ENCODE peak calls at places on chromosomes 11 and 22, in ten cellular contexts. One of them, this sample, is unnamed.

GRCh38 chr11:120335596-120335927 is 651 bp upstream of the ARHGEF12 start:
- DNase-seq in ACHN: no peak
- DNase-seq in cardiac septum: no peak
- DNase-seq in GM03348: no peak
- DNase-seq in NCI-H2107: no peak
- DNase-seq in fibroblast of mammary gland: no peak
- DNase-seq in upper lobe of right lung: no peak
- DNase-seq in GM23338: peak; percentile 57
- DNase-seq in Jurkat, Clone E6-1: no peak
- DNase-seq in HS-5: no peak
- DNase-seq in this sample: peak; percentile 69

GRCh38 chr11:61957028-61957770 is 7.0 kb downstream of the BEST1 start:
- DNase-seq in ACHN: no peak
- DNase-seq in cardiac septum: no peak
- DNase-seq in GM03348: peak; percentile 0
- DNase-seq in NCI-H2107: no peak
- DNase-seq in fibroblast of mammary gland: no peak
- DNase-seq in upper lobe of right lung: peak; percentile 38
- DNase-seq in GM23338: no peak
- DNase-seq in Jurkat, Clone E6-1: no peak
- DNase-seq in HS-5: no peak
- DNase-seq in this sample: no peak

GRCh38 chr11:44927174-44927661 is 23.5 kb downstream of the TP53I11 start:
- DNase-seq in ACHN: peak; percentile 65
- DNase-seq in cardiac septum: no peak
- DNase-seq in GM03348: peak; percentile 88
- DNase-seq in NCI-H2107: peak; percentile 67
- DNase-seq in fibroblast of mammary gland: peak; percentile 67
- DNase-seq in upper lobe of right lung: peak; percentile 82
- DNase-seq in GM23338: peak; percentile 96
- DNase-seq in Jurkat, Clone E6-1: no peak
- DNase-seq in HS-5: no peak
- DNase-seq in this sample: peak; percentile 66

GRCh38 chr11:91305402-91305801 is 919.2 kb upstream of the FAT3 start:
- DNase-seq in ACHN: no peak
- DNase-seq in cardiac septum: no peak
- DNase-seq in GM03348: no peak
- DNase-seq in NCI-H2107: no peak
- DNase-seq in fibroblast of mammary gland: no peak
- DNase-seq in upper lobe of right lung: no peak
- DNase-seq in GM23338: peak; percentile 12
- DNase-seq in Jurkat, Clone E6-1: no peak
- DNase-seq in HS-5: no peak
- DNase-seq in this sample: no peak

GRCh38 chr22:22959147-22959827 is 71.7 kb downstream of the IGLL5 start:
- DNase-seq in ACHN: peak; percentile 60
- DNase-seq in cardiac septum: no peak
- DNase-seq in GM03348: peak; percentile 72
- DNase-seq in NCI-H2107: peak; percentile 54
- DNase-seq in fibroblast of mammary gland: peak; percentile 59
- DNase-seq in upper lobe of right lung: no peak
- DNase-seq in GM23338: peak; percentile 91
- DNase-seq in Jurkat, Clone E6-1: peak; percentile 79
- DNase-seq in HS-5: peak; percentile 56
- DNase-seq in this sample: peak; percentile 74

GRCh38 chr11:38448284-38448683 is 1850.2 kb upstream of the RAG2 start:
- DNase-seq in ACHN: no peak
- DNase-seq in cardiac septum: no peak
- DNase-seq in GM03348: no peak
- DNase-seq in NCI-H2107: no peak
- DNase-seq in fibroblast of mammary gland: peak; percentile 10
- DNase-seq in upper lobe of right lung: no peak
- DNase-seq in GM23338: no peak
- DNase-seq in Jurkat, Clone E6-1: no peak
- DNase-seq in HS-5: no peak
- DNase-seq in this sample: no peak

GRCh38 chr22:46563381-46564083 is 26.1 kb upstream of the CELSR1 start:
- DNase-seq in ACHN: peak; percentile 66
- DNase-seq in cardiac septum: peak; percentile 90
- DNase-seq in GM03348: peak; percentile 80
- DNase-seq in NCI-H2107: peak; percentile 49
- DNase-seq in fibroblast of mammary gland: peak; percentile 34
- DNase-seq in upper lobe of right lung: peak; percentile 90
- DNase-seq in GM23338: peak; percentile 82
- DNase-seq in Jurkat, Clone E6-1: peak; percentile 72
- DNase-seq in HS-5: no peak
- DNase-seq in this sample: peak; percentile 49

GRCh38 chr11:18192988-18193387 is 20.4 kb downstream of the MRGPRX4 start:
- DNase-seq in ACHN: no peak
- DNase-seq in cardiac septum: no peak
- DNase-seq in GM03348: no peak
- DNase-seq in NCI-H2107: no peak
- DNase-seq in fibroblast of mammary gland: no peak
- DNase-seq in upper lobe of right lung: no peak
- DNase-seq in GM23338: peak; percentile 81
- DNase-seq in Jurkat, Clone E6-1: no peak
- DNase-seq in HS-5: no peak
- DNase-seq in this sample: no peak

GRCh38 chr11:114263510-114264170 is 32.6 kb upstream of the NNMT start:
- DNase-seq in ACHN: no peak
- DNase-seq in cardiac septum: no peak
- DNase-seq in GM03348: no peak
- DNase-seq in NCI-H2107: no peak
- DNase-seq in fibroblast of mammary gland: no peak
- DNase-seq in upper lobe of right lung: peak; percentile 54
- DNase-seq in GM23338: no peak
- DNase-seq in Jurkat, Clone E6-1: no peak
- DNase-seq in HS-5: no peak
- DNase-seq in this sample: no peak

GRCh38 chr11:4084406-4084805 is 10.2 kb upstream of the RRM1 start:
- DNase-seq in ACHN: no peak
- DNase-seq in cardiac septum: no peak
- DNase-seq in GM03348: no peak
- DNase-seq in NCI-H2107: no peak
- DNase-seq in fibroblast of mammary gland: no peak
- DNase-seq in upper lobe of right lung: no peak
- DNase-seq in GM23338: no peak
- DNase-seq in Jurkat, Clone E6-1: no peak
- DNase-seq in HS-5: no peak
- DNase-seq in this sample: no peak

GRCh38 chr11:17643506-17644405 is 75.6 kb upstream of the MYOD1 start:
- DNase-seq in ACHN: no peak
- DNase-seq in cardiac septum: no peak
- DNase-seq in GM03348: peak; percentile 5
- DNase-seq in NCI-H2107: no peak
- DNase-seq in fibroblast of mammary gland: no peak
- DNase-seq in upper lobe of right lung: peak; percentile 51
- DNase-seq in GM23338: no peak
- DNase-seq in Jurkat, Clone E6-1: no peak
- DNase-seq in HS-5: no peak
- DNase-seq in this sample: no peak

GRCh38 chr11:3837793-3838192 is 3.0 kb downstream of the RHOG start:
- DNase-seq in ACHN: no peak
- DNase-seq in cardiac septum: peak; percentile 83
- DNase-seq in GM03348: peak; percentile 29
- DNase-seq in NCI-H2107: no peak
- DNase-seq in fibroblast of mammary gland: peak; percentile 50
- DNase-seq in upper lobe of right lung: no peak
- DNase-seq in GM23338: no peak
- DNase-seq in Jurkat, Clone E6-1: no peak
- DNase-seq in HS-5: no peak
- DNase-seq in this sample: no peak

GRCh38 chr11:120061761-120062560 is 76.0 kb downstream of the TRIM29 start:
- DNase-seq in ACHN: no peak
- DNase-seq in cardiac septum: no peak
- DNase-seq in GM03348: peak; percentile 73
- DNase-seq in NCI-H2107: no peak
- DNase-seq in fibroblast of mammary gland: no peak
- DNase-seq in upper lobe of right lung: no peak
- DNase-seq in GM23338: peak; percentile 78
- DNase-seq in Jurkat, Clone E6-1: no peak
- DNase-seq in HS-5: no peak
- DNase-seq in this sample: peak; percentile 10

GRCh38 chr11:95950905-95951304 is 27.0 kb upstream of the MTMR2 start:
- DNase-seq in ACHN: no peak
- DNase-seq in cardiac septum: no peak
- DNase-seq in GM03348: no peak
- DNase-seq in NCI-H2107: no peak
- DNase-seq in fibroblast of mammary gland: no peak
- DNase-seq in upper lobe of right lung: no peak
- DNase-seq in GM23338: no peak
- DNase-seq in Jurkat, Clone E6-1: no peak
- DNase-seq in HS-5: no peak
- DNase-seq in this sample: no peak

GRCh38 chr11:75241036-75241905 is 697 bp downstream of the TPBGL start:
- DNase-seq in ACHN: peak; percentile 79
- DNase-seq in cardiac septum: peak; percentile 94
- DNase-seq in GM03348: peak; percentile 98
- DNase-seq in NCI-H2107: peak; percentile 42
- DNase-seq in fibroblast of mammary gland: peak; percentile 77
- DNase-seq in upper lobe of right lung: peak; percentile 93
- DNase-seq in GM23338: peak; percentile 84
- DNase-seq in Jurkat, Clone E6-1: peak; percentile 47
- DNase-seq in HS-5: peak; percentile 69
- DNase-seq in this sample: peak; percentile 76

GRCh38 chr11:82771781-82772180 is 38.1 kb upstream of the FAM181B start:
- DNase-seq in ACHN: no peak
- DNase-seq in cardiac septum: no peak
- DNase-seq in GM03348: no peak
- DNase-seq in NCI-H2107: no peak
- DNase-seq in fibroblast of mammary gland: no peak
- DNase-seq in upper lobe of right lung: no peak
- DNase-seq in GM23338: no peak
- DNase-seq in Jurkat, Clone E6-1: no peak
- DNase-seq in HS-5: no peak
- DNase-seq in this sample: no peak

GRCh38 chr11:94400839-94401772 is at the start of gene GPR83:
- DNase-seq in ACHN: no peak
- DNase-seq in cardiac septum: no peak
- DNase-seq in GM03348: peak; percentile 53
- DNase-seq in NCI-H2107: no peak
- DNase-seq in fibroblast of mammary gland: no peak
- DNase-seq in upper lobe of right lung: no peak
- DNase-seq in GM23338: peak; percentile 75
- DNase-seq in Jurkat, Clone E6-1: no peak
- DNase-seq in HS-5: no peak
- DNase-seq in this sample: peak; percentile 10

GRCh38 chr22:37696657-37697539 is at the start of gene TRIOBP:
- DNase-seq in ACHN: peak; percentile 95
- DNase-seq in cardiac septum: peak; percentile 95
- DNase-seq in GM03348: peak; percentile 95
- DNase-seq in NCI-H2107: peak; percentile 70
- DNase-seq in fibroblast of mammary gland: peak; percentile 93
- DNase-seq in upper lobe of right lung: peak; percentile 97
- DNase-seq in GM23338: peak; percentile 100
- DNase-seq in Jurkat, Clone E6-1: peak; percentile 78
- DNase-seq in HS-5: peak; percentile 79
- DNase-seq in this sample: peak; percentile 89

GRCh38 chr22:25060522-25061071 is 108.1 kb downstream of the KIAA1671 start:
- DNase-seq in ACHN: no peak
- DNase-seq in cardiac septum: no peak
- DNase-seq in GM03348: no peak
- DNase-seq in NCI-H2107: no peak
- DNase-seq in fibroblast of mammary gland: no peak
- DNase-seq in upper lobe of right lung: no peak
- DNase-seq in GM23338: no peak
- DNase-seq in Jurkat, Clone E6-1: no peak
- DNase-seq in HS-5: no peak
- DNase-seq in this sample: peak; percentile 33

GRCh38 chr11:12532580-12532979 is 141.6 kb upstream of the TEAD1 start:
- DNase-seq in ACHN: no peak
- DNase-seq in cardiac septum: no peak
- DNase-seq in GM03348: no peak
- DNase-seq in NCI-H2107: no peak
- DNase-seq in fibroblast of mammary gland: no peak
- DNase-seq in upper lobe of right lung: no peak
- DNase-seq in GM23338: no peak
- DNase-seq in Jurkat, Clone E6-1: no peak
- DNase-seq in HS-5: no peak
- DNase-seq in this sample: no peak

GRCh38 chr22:20777420-20778177 is 3.7 kb downstream of the SERPIND1 start:
- DNase-seq in ACHN: no peak
- DNase-seq in cardiac septum: no peak
- DNase-seq in GM03348: peak; percentile 55
- DNase-seq in NCI-H2107: no peak
- DNase-seq in fibroblast of mammary gland: peak; percentile 94
- DNase-seq in upper lobe of right lung: no peak
- DNase-seq in GM23338: no peak
- DNase-seq in Jurkat, Clone E6-1: no peak
- DNase-seq in HS-5: no peak
- DNase-seq in this sample: peak; percentile 96

GRCh38 chr11:93908689-93909088 is 58.3 kb upstream of the VSTM5 start:
- DNase-seq in ACHN: peak; percentile 84
- DNase-seq in cardiac septum: no peak
- DNase-seq in GM03348: peak; percentile 79
- DNase-seq in NCI-H2107: no peak
- DNase-seq in fibroblast of mammary gland: peak; percentile 77
- DNase-seq in upper lobe of right lung: no peak
- DNase-seq in GM23338: peak; percentile 19
- DNase-seq in Jurkat, Clone E6-1: no peak
- DNase-seq in HS-5: peak; percentile 87
- DNase-seq in this sample: peak; percentile 81

GRCh38 chr11:80146231-80146630 is 705.4 kb upstream of the TENM4 start:
- DNase-seq in ACHN: peak; percentile 94
- DNase-seq in cardiac septum: no peak
- DNase-seq in GM03348: no peak
- DNase-seq in NCI-H2107: no peak
- DNase-seq in fibroblast of mammary gland: peak; percentile 6
- DNase-seq in upper lobe of right lung: no peak
- DNase-seq in GM23338: no peak
- DNase-seq in Jurkat, Clone E6-1: no peak
- DNase-seq in HS-5: no peak
- DNase-seq in this sample: no peak

GRCh38 chr11:108975641-108976071 is 310.8 kb downstream of the DDX10 start:
- DNase-seq in ACHN: no peak
- DNase-seq in cardiac septum: no peak
- DNase-seq in GM03348: no peak
- DNase-seq in NCI-H2107: no peak
- DNase-seq in fibroblast of mammary gland: no peak
- DNase-seq in upper lobe of right lung: no peak
- DNase-seq in GM23338: no peak
- DNase-seq in Jurkat, Clone E6-1: no peak
- DNase-seq in HS-5: no peak
- DNase-seq in this sample: no peak

GRCh38 chr22:35383679-35384071 is 2.8 kb downstream of the HMOX1 start:
- DNase-seq in ACHN: no peak
- DNase-seq in cardiac septum: no peak
- DNase-seq in GM03348: no peak
- DNase-seq in NCI-H2107: no peak
- DNase-seq in fibroblast of mammary gland: no peak
- DNase-seq in upper lobe of right lung: no peak
- DNase-seq in GM23338: no peak
- DNase-seq in Jurkat, Clone E6-1: no peak
- DNase-seq in HS-5: no peak
- DNase-seq in this sample: no peak

GRCh38 chr11:8267280-8267679 is 3.6 kb upstream of the LMO1 start:
- DNase-seq in ACHN: no peak
- DNase-seq in cardiac septum: peak; percentile 36
- DNase-seq in GM03348: no peak
- DNase-seq in NCI-H2107: no peak
- DNase-seq in fibroblast of mammary gland: no peak
- DNase-seq in upper lobe of right lung: peak; percentile 26
- DNase-seq in GM23338: no peak
- DNase-seq in Jurkat, Clone E6-1: no peak
- DNase-seq in HS-5: no peak
- DNase-seq in this sample: no peak

GRCh38 chr11:3123761-3124733 is 41.1 kb downstream of the OSBPL5 start:
- DNase-seq in ACHN: peak; percentile 85
- DNase-seq in cardiac septum: peak; percentile 83
- DNase-seq in GM03348: peak; percentile 96
- DNase-seq in NCI-H2107: no peak
- DNase-seq in fibroblast of mammary gland: peak; percentile 99
- DNase-seq in upper lobe of right lung: peak; percentile 78
- DNase-seq in GM23338: no peak
- DNase-seq in Jurkat, Clone E6-1: no peak
- DNase-seq in HS-5: peak; percentile 88
- DNase-seq in this sample: peak; percentile 96

GRCh38 chr22:30371321-30371720 is 14.5 kb downstream of the CCDC157 start:
- DNase-seq in ACHN: no peak
- DNase-seq in cardiac septum: no peak
- DNase-seq in GM03348: no peak
- DNase-seq in NCI-H2107: no peak
- DNase-seq in fibroblast of mammary gland: no peak
- DNase-seq in upper lobe of right lung: no peak
- DNase-seq in GM23338: no peak
- DNase-seq in Jurkat, Clone E6-1: no peak
- DNase-seq in HS-5: no peak
- DNase-seq in this sample: no peak

This sample was measured in fibroblast of the aortic adventitia.